ENCODE peak calls at places on chromosome 4, in six cellular contexts. One of them, this sample, is unnamed.

GRCh38 chr4:52982246-52982950 is 120.3 kb downstream of the RASL11B start:
- DNase-seq in neural progenitor cell: peak; percentile 47
- DNase-seq in GM23248: peak; percentile 70
- DNase-seq in vagina: no peak
- DNase-seq in fibroblast of lung: peak; percentile 80
- DNase-seq in H7: peak; percentile 59
- DNase-seq in this sample: peak; percentile 50

GRCh38 chr4:8110071-8110986 is 48.3 kb downstream of the ABLIM2 start:
- DNase-seq in H7: peak; percentile 93
- DNase-seq in neural progenitor cell: peak; percentile 75
- DNase-seq in fibroblast of lung: no peak
- DNase-seq in vagina: no peak
- DNase-seq in GM23248: peak; percentile 25
- DNase-seq in this sample: peak; percentile 54

GRCh38 chr4:37758226-37758625 is 68.3 kb upstream of the PGM2 start:
- DNase-seq in GM23248: peak; percentile 85
- DNase-seq in H7: no peak
- DNase-seq in vagina: no peak
- DNase-seq in neural progenitor cell: no peak
- DNase-seq in fibroblast of lung: peak; percentile 79
- DNase-seq in this sample: peak; percentile 27

GRCh38 chr4:81491943-81492342 is 20.2 kb upstream of the RASGEF1B start:
- DNase-seq in neural progenitor cell: no peak
- DNase-seq in H7: no peak
- DNase-seq in GM23248: no peak
- DNase-seq in fibroblast of lung: no peak
- DNase-seq in vagina: no peak
- DNase-seq in this sample: no peak

GRCh38 chr4:76989391-76990061 is 40.0 kb downstream of the SEPTIN11 start:
- DNase-seq in GM23248: no peak
- DNase-seq in fibroblast of lung: no peak
- DNase-seq in vagina: no peak
- DNase-seq in neural progenitor cell: no peak
- DNase-seq in H7: no peak
- DNase-seq in this sample: no peak

GRCh38 chr4:10105920-10106319 is 10.7 kb downstream of the WDR1 start:
- DNase-seq in neural progenitor cell: no peak
- DNase-seq in GM23248: no peak
- DNase-seq in H7: no peak
- DNase-seq in fibroblast of lung: no peak
- DNase-seq in vagina: no peak
- DNase-seq in this sample: peak; percentile 46

GRCh38 chr4:25457053-25457715 is 80.1 kb downstream of the ANAPC4 start:
- DNase-seq in vagina: no peak
- DNase-seq in fibroblast of lung: no peak
- DNase-seq in neural progenitor cell: no peak
- DNase-seq in GM23248: peak; percentile 53
- DNase-seq in H7: no peak
- DNase-seq in this sample: peak; percentile 78

GRCh38 chr4:12723849-12724447 is 760.2 kb downstream of the RAB28 start:
- DNase-seq in fibroblast of lung: no peak
- DNase-seq in vagina: no peak
- DNase-seq in H7: no peak
- DNase-seq in GM23248: peak; percentile 15
- DNase-seq in neural progenitor cell: peak; percentile 11
- DNase-seq in this sample: no peak

DNA sequence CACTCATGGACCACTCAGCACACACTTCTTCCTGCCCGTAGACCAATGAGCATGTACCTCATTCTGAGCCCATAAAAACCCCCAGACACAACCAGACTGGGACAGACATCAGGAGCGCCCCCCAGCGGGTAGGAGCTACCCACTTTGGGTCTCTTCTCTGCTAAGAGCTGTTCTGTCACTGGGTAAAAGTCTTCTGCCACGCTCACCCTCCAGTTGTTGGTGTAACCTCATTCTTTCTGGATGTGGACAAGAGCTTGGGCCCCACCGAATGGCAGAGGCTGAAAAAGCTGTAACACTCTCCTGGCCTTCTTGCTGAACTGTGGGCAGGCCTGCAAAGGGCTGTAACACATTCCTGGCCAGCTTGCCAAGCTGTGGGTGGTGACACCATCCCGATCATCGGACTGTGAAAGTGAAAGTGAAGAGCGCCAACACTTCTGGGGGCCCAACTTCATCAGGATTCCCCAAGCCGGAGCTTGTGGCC is 137.6 kb downstream of the TECRL start:
- DNase-seq in H7: no peak
- DNase-seq in GM23248: peak; percentile 0
- DNase-seq in vagina: no peak
- DNase-seq in neural progenitor cell: no peak
- DNase-seq in fibroblast of lung: no peak
- DNase-seq in this sample: peak; percentile 3
- H3K4me3 ChIP-seq in H7: no peak overlapping the region
- H3K4me3 ChIP-seq in GM23248: no peak overlapping the region
- H3K4me3 ChIP-seq in vagina: no peak overlapping the region
- H3K4me3 ChIP-seq in neural progenitor cell: no peak overlapping the region
- H3K4me3 ChIP-seq in fibroblast of lung: no peak overlapping the region
- H3K4me3 ChIP-seq in this sample: no peak overlapping the region

GRCh38 chr4:5827108-5828004 is 65.5 kb downstream of the CRMP1 start:
- DNase-seq in GM23248: peak; percentile 78
- DNase-seq in H7: no peak
- DNase-seq in fibroblast of lung: peak; percentile 28
- DNase-seq in neural progenitor cell: no peak
- DNase-seq in vagina: no peak
- DNase-seq in this sample: peak; percentile 66
- H3K36me3 ChIP-seq in GM23248: peaks cover 13% of the 10 kb centered on the region
- H3K36me3 ChIP-seq in H7: peaks cover 28% of the 10 kb centered on the region
- H3K36me3 ChIP-seq in fibroblast of lung: peaks cover 2% of the 10 kb centered on the region
- H3K36me3 ChIP-seq in neural progenitor cell: peaks cover 5% of the 10 kb centered on the region
- H3K36me3 ChIP-seq in vagina: no peaks in the 10 kb centered on the region
- H3K36me3 ChIP-seq in this sample: peaks cover 27% of the 10 kb centered on the region

DNA sequence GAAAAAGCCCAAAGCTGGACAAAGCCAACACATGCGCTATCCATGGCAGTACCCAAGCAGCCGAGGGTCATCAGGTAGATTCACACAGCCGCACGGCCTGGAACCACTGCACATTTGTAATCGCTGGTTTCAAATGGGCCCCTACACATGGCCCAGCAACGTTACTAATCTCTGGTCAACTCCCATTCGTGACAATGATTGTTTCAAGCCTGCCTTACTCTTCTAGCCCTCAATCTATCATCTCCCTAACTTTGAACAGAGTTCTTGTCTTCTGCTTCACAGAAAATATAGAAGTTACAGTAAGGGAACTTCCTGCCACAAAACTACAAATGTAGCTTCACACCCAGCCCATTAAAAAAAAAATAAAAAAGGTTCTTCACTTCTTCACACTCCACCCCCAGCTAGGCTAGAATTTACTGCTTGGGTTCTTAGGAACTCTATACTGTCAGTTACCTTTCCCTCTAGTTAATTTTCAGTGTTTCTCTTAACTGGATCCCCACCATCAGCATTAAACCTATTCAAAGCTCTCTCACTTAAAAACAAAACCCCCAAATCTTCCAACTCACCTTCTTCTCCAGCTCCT is 24.2 kb downstream of the CASP3 start:
- DNase-seq in neural progenitor cell: no peak
- DNase-seq in GM23248: no peak
- DNase-seq in H7: no peak
- DNase-seq in fibroblast of lung: no peak
- DNase-seq in vagina: no peak
- DNase-seq in this sample: no peak
- H3K4me3 ChIP-seq in neural progenitor cell: no peak overlapping the region
- H3K4me3 ChIP-seq in GM23248: no peak overlapping the region
- H3K4me3 ChIP-seq in H7: no peak overlapping the region
- H3K4me3 ChIP-seq in fibroblast of lung: no peak overlapping the region
- H3K4me3 ChIP-seq in vagina: no peak overlapping the region
- H3K4me3 ChIP-seq in this sample: no peak overlapping the region

GRCh38 chr4:735583-735982 is 30.0 kb downstream of the PCGF3 start:
- DNase-seq in neural progenitor cell: no peak
- DNase-seq in vagina: no peak
- DNase-seq in H7: no peak
- DNase-seq in GM23248: no peak
- DNase-seq in fibroblast of lung: no peak
- DNase-seq in this sample: peak; percentile 47

GRCh38 chr4:732911-733630 is 27.4 kb downstream of the PCGF3 start:
- DNase-seq in H7: no peak
- DNase-seq in neural progenitor cell: no peak
- DNase-seq in GM23248: no peak
- DNase-seq in fibroblast of lung: no peak
- DNase-seq in vagina: no peak
- DNase-seq in this sample: no peak

GRCh38 chr4:734075-734474 is 28.4 kb downstream of the PCGF3 start:
- DNase-seq in fibroblast of lung: no peak
- DNase-seq in GM23248: no peak
- DNase-seq in H7: no peak
- DNase-seq in vagina: no peak
- DNase-seq in neural progenitor cell: no peak
- DNase-seq in this sample: no peak

GRCh38 chr4:733631-733980 is 28.0 kb downstream of the PCGF3 start:
- DNase-seq in fibroblast of lung: no peak
- DNase-seq in vagina: no peak
- DNase-seq in H7: no peak
- DNase-seq in neural progenitor cell: no peak
- DNase-seq in GM23248: no peak
- DNase-seq in this sample: no peak

GRCh38 chr4:734951-735350 is 29.3 kb downstream of the PCGF3 start:
- DNase-seq in fibroblast of lung: no peak
- DNase-seq in vagina: no peak
- DNase-seq in GM23248: no peak
- DNase-seq in neural progenitor cell: no peak
- DNase-seq in H7: no peak
- DNase-seq in this sample: no peak
- H3K36me3 ChIP-seq in fibroblast of lung: peaks cover 45% of the 10 kb centered on the region
- H3K36me3 ChIP-seq in vagina: no peaks in the 10 kb centered on the region
- H3K36me3 ChIP-seq in GM23248: peaks cover 23% of the 10 kb centered on the region
- H3K36me3 ChIP-seq in neural progenitor cell: no peaks in the 10 kb centered on the region
- H3K36me3 ChIP-seq in H7: peaks cover 25% of the 10 kb centered on the region
- H3K36me3 ChIP-seq in this sample: peaks cover 61% of the 10 kb centered on the region

GRCh38 chr4:61891953-61892352 is 691.8 kb downstream of the ADGRL3 start:
- DNase-seq in vagina: no peak
- DNase-seq in H7: no peak
- DNase-seq in fibroblast of lung: no peak
- DNase-seq in neural progenitor cell: no peak
- DNase-seq in GM23248: no peak
- DNase-seq in this sample: no peak

GRCh38 chr4:61890321-61890720 is 690.2 kb downstream of the ADGRL3 start:
- DNase-seq in fibroblast of lung: no peak
- DNase-seq in neural progenitor cell: no peak
- DNase-seq in GM23248: no peak
- DNase-seq in vagina: no peak
- DNase-seq in H7: no peak
- DNase-seq in this sample: no peak

GRCh38 chr4:61889117-61889516 is 689.0 kb downstream of the ADGRL3 start:
- DNase-seq in vagina: no peak
- DNase-seq in GM23248: no peak
- DNase-seq in H7: no peak
- DNase-seq in neural progenitor cell: no peak
- DNase-seq in fibroblast of lung: no peak
- DNase-seq in this sample: no peak

GRCh38 chr4:61882381-61882780 is 682.3 kb downstream of the ADGRL3 start:
- DNase-seq in vagina: no peak
- DNase-seq in H7: no peak
- DNase-seq in fibroblast of lung: no peak
- DNase-seq in neural progenitor cell: no peak
- DNase-seq in GM23248: no peak
- DNase-seq in this sample: no peak

DNA sequence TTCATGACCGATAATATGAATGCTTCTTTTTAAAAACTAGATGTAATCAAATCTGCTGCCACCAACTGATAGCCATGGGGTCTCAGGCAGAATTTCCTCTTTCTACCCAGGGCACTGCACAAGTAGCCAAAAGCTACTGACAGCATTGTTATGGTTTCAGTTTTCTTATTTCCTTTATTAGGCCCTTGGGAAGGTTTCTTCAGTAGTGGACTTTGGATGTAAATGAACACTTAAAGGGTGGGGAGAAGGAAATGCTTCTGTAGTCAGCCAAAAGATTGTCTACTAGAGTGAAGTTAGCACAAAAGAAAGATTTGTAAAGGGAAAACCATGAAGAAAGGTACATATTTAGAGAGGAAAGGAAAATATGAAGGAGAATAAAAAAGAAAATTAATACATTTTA is 686.1 kb downstream of the ADGRL3 start:
- DNase-seq in neural progenitor cell: no peak
- DNase-seq in GM23248: no peak
- DNase-seq in H7: no peak
- DNase-seq in fibroblast of lung: peak; percentile 0
- DNase-seq in vagina: no peak
- DNase-seq in this sample: no peak
- H3K4me3 ChIP-seq in neural progenitor cell: no peak overlapping the region
- H3K4me3 ChIP-seq in GM23248: no peak overlapping the region
- H3K4me3 ChIP-seq in H7: no peak overlapping the region
- H3K4me3 ChIP-seq in fibroblast of lung: no peak overlapping the region
- H3K4me3 ChIP-seq in vagina: no peak overlapping the region
- H3K4me3 ChIP-seq in this sample: no peak overlapping the region